ENCODE peak calls at places on chromosomes 11 and 22, in four cellular contexts. N is neural progenitor cell; B is cardiac fibroblast; S is CD8-positive, alpha-beta T cell. I is an unnamed sample.

GRCh38 chr22:37283393-37283937 is 1.2 kb downstream of the CYTH4 start:
- DNase-seq in N (no peak), B (no peak), S (peak), I (no peak)

GRCh38 chr11:15710593-15711260 is 596.0 kb downstream of the INSC start:
- DNase-seq in N (peak), B (no peak), S (no peak), I (no peak)

GRCh38 chr11:120108785-120109168 is 29.1 kb downstream of the TRIM29 start:
- DNase-seq in N (no peak), B (no peak), S (no peak), I (no peak)

GRCh38 chr11:117572129-117572528 is 224.9 kb downstream of the DSCAML1 start:
- DNase-seq in N (no peak), B (no peak), S (no peak), I (no peak)

GRCh38 chr11:124174001-124174400 is 9.1 kb upstream of the OR10D3 start:
- DNase-seq in N (peak), B (peak), S (no peak), I (peak)

GRCh38 chr22:44449683-44450425 is 48.2 kb downstream of the RTL6 start:
- DNase-seq in N (no peak), B (no peak), S (peak), I (no peak)

GRCh38 chr11:116336540-116336939 is 436.2 kb downstream of the BUD13 start:
- DNase-seq in N (no peak), B (no peak), S (no peak), I (no peak)

GRCh38 chr22:49979587-49980264 is 19.2 kb downstream of the PIM3 start:
- DNase-seq in N (peak), B (peak), S (no peak), I (peak)

GRCh38 chr11:5129457-5129877 is 8.7 kb downstream of the OR52A5 start:
- DNase-seq in N (no peak), B (peak), S (no peak), I (no peak)

GRCh38 chr11:48116437-48116836 is 100.2 kb upstream of the OR4B1 start:
- DNase-seq in N (no peak), B (no peak), S (no peak), I (no peak)

GRCh38 chr11:65851083-65851579 is 6.8 kb downstream of the CFL1 start:
- DNase-seq in N (peak), B (no peak), S (peak), I (no peak)

GRCh38 chr11:116488836-116489389 is 283.9 kb downstream of the BUD13 start:
- DNase-seq in N (no peak), B (no peak), S (no peak), I (no peak)

GRCh38 chr22:43852605-43853327 is 9.5 kb downstream of the SULT4A1 start:
- DNase-seq in N (no peak), B (no peak), S (no peak), I (peak)

GRCh38 chr22:47686594-47687363 is 924.3 kb downstream of the TBC1D22A start:
- DNase-seq in N (no peak), B (no peak), S (no peak), I (no peak)

GRCh38 chr11:130719516-130719915 is 196.8 kb downstream of the SNX19 start:
- DNase-seq in N (no peak), B (peak), S (no peak), I (no peak)

GRCh38 chr11:46808804-46809431 is 37.2 kb downstream of the CKAP5 start:
- DNase-seq in N (no peak), B (peak), S (no peak), I (no peak)

GRCh38 chr11:128359515-128359914 is 227.8 kb downstream of the ETS1 start:
- DNase-seq in N (no peak), B (peak), S (no peak), I (no peak)

GRCh38 chr11:28488336-28488735 is 380.1 kb downstream of the METTL15 start:
- DNase-seq in N (no peak), B (no peak), S (no peak), I (no peak)

GRCh38 chr11:60972182-60973030 is 926 bp downstream of the CD6 start:
- DNase-seq in N (no peak), B (no peak), S (no peak), I (no peak)

GRCh38 chr11:124864892-124865180 is 396 bp upstream of the ROBO3 start:
- DNase-seq in N (no peak), B (no peak), S (no peak), I (no peak)

GRCh38 chr11:8228206-8228605 is 35.5 kb downstream of the LMO1 start:
- DNase-seq in N (peak), B (no peak), S (no peak), I (no peak)

GRCh38 chr11:58028687-58029411 is 1.9 kb upstream of the OR6Q1 start:
- DNase-seq in N (no peak), B (peak), S (no peak), I (no peak)

GRCh38 chr11:45859661-45860140 is 12.4 kb downstream of the CRY2 start:
- DNase-seq in N (peak), B (peak), S (no peak), I (no peak)

GRCh38 chr22:44672632-44673031 is 29.4 kb upstream of the PRR5 start:
- DNase-seq in N (no peak), B (no peak), S (no peak), I (no peak)

GRCh38 chr11:92948116-92948515 is 21.3 kb upstream of the MTNR1B start:
- DNase-seq in N (no peak), B (no peak), S (no peak), I (no peak)

GRCh38 chr11:20388096-20389055 is 860 bp downstream of the PRMT3 start:
- DNase-seq in N (no peak), B (peak), S (no peak), I (no peak)

GRCh38 chr11:87092159-87092558 is 54.4 kb downstream of the TMEM135 start:
- DNase-seq in N (no peak), B (no peak), S (no peak), I (no peak)

GRCh38 chr22:48934446-48934845 is 893.2 kb downstream of the BRD1 start:
- DNase-seq in N (no peak), B (no peak), S (no peak), I (no peak)

DNA sequence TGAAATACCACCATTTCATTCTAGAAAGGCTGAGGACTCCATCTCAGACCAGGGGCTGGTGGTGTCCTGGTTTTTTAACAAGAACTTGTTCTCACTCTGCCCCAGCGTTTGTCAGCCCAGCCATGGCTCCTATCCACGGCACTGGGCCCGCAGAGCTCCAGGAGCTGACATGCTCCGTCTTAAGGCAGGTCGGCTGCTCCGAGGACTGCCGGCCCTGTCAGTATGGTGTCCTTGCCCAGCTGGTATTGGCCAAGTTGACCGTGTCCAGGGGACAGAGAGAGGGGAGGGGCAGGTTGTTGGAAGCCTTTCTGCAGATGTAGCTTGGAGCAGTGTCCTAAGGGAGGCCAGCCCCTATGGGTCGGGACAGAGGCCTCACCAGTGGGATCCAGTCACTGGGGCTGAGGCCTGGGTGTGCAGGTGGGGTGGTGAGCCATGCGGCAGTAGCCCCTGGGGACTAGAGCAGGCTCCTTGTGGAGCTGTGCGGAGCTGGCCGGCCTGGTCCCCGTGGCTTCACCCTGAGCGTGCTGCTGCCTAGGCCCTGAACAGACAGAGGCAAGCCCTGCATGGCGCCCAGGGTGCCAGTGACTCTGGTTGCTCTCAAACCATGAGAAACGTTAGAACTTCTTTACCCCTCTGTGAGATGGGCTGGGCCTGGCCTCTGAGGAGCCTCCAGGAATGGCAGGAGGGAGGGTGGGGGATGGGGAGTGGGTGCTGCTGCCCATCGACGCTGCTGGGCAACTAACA is 39.9 kb upstream of the KCNQ1OT1 start:
- DNase-seq in N (no peak), B (no peak), S (no peak), I (no peak)
- TF ChIP-seq CTCF in N (no peak), B (no peak), S (no peak), I (no peak)

DNA sequence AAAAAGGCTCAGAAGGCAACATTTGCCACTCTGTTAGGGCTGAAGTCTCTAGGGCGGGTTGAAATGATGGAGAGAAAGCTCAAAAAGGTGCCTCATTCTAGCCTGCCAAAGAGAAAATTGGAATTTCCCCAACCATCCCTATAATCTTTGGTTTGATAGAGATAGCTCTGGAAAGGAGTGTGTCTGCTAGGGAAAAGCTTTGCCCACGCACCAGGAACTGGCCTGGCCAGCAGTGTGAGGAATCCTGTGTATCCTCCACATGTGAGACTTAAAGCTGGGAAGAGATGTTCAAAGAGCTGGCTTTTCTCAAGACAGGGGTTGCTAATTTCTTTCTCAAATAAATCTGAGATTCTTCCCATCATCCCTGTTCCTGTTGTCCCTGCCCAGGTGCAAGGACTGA is 193.7 kb downstream of the OPCML start:
- DNase-seq in N (no peak), B (no peak), S (no peak), I (no peak)
- TF ChIP-seq CTCF in N (no peak), B (no peak), S (no peak), I (no peak)

DNA sequence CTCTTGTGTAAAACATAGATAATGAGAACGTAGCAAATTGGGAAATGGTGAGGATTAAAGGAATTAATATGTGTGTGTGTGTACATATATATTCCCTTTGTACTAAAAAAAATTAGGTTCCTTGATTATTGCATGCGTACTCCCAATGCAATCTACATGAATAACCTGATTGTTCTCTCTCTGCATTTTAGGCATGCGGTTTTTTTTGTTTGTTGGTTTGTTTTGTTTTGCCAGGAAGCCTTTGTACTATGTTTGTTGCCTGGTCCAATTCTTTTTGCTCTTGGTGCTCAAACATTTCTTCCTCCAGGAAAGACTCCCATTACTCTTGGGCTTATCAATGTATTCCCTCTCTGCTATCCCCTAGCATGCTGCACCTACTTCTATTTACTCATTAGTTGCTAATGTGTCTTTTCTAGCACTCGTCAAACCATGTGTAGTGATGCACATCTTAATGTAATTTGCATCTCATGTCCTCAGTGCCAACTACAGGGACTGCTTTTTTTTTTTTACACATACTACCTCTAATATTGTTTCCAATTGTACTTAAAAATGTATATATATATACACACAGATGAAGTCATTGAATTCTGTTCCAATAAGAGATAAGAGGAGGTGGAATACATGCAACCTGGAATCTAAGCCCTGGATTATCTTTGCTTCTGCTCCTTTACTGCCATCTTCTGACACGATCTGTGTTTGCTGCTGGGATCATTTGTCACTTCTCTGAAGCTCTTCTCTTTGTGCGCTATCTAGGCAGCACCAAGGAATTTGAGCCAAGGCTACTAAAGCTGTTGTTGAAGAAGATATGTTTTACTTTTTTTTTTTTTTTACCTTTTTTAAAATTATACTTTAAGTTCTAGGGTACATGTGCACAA is 197.2 kb upstream of the ANO3 start:
- DNase-seq in N (peak), B (peak), S (no peak), I (peak)
- TF ChIP-seq CTCF in N (peak), B (peak), S (no peak), I (no peak)

GRCh38 chr22:17171016-17171312 is 11.9 kb upstream of the HDHD5 start:
- DNase-seq in N (no peak), B (no peak), S (no peak), I (no peak)
- TF ChIP-seq CTCF in N (no peak), B (peak), S (no peak), I (no peak)

GRCh38 chr22:25193130-25193529 is 6.5 kb upstream of the CRYBB3 start:
- DNase-seq in N (no peak), B (no peak), S (no peak), I (no peak)

GRCh38 chr22:25197335-25197734 is 2.3 kb upstream of the CRYBB3 start:
- DNase-seq in N (no peak), B (no peak), S (no peak), I (no peak)

GRCh38 chr22:25196326-25196725 is 3.3 kb upstream of the CRYBB3 start:
- DNase-seq in N (no peak), B (no peak), S (no peak), I (no peak)

GRCh38 chr22:25193548-25193947 is 6.1 kb upstream of the CRYBB3 start:
- DNase-seq in N (peak), B (no peak), S (no peak), I (no peak)

GRCh38 chr22:25192406-25192805 is 7.3 kb upstream of the CRYBB3 start:
- DNase-seq in N (no peak), B (no peak), S (no peak), I (no peak)
- TF ChIP-seq CTCF in N (no peak), B (no peak), S (no peak), I (no peak)

DNA sequence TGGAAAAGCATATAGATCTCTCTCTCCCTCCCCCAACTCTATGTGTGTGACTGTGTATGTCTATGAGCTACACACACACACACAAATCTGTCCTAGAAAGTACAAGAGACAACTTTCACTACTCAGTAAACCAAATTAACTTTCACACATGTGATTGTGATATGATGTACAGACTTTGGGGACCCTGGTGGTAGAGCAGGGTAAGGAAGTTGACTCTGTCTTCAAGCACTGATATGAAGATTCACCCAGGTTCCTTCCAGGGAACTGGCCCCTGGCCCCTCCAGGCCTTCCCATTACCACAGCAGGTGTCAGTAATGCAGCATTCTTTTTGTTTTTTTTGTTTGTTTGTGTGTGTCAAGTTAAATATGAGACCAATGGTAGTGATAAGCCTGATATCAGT is 66.1 kb upstream of the PTH start:
- DNase-seq in N (no peak), B (no peak), S (no peak), I (no peak)
- TF ChIP-seq CTCF in N (no peak), B (no peak), S (no peak), I (no peak)

DNA sequence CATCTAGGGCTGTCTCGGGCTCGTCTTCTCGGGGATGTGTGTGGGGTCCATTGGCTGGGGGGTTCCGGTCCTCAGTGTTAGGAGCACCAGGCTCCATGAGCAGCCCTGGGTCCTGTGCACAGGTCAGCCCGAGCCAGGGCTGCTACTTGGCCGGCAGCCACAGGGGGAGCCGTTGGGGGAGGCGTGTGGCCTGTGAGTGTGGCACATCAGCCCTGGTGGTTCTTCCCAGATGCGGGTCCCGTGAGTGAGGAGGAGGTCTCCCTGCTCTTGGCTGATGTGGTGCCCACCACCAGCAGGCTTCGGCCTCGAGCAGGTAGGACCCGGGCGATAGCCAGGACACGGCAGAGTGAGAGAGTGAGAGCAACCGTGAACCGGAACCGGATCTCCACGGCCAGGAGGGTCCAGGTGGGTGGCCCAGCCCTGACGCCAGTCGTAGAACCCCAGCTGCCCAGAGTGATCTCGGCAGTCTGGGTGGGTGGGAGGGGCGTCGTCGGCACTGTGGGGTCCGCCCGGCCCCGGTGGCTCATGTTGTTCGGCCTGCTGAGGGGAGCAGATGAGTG is 18.5 kb downstream of the IRF7 start:
- DNase-seq in N (peak), B (no peak), S (no peak), I (peak)
- TF ChIP-seq CTCF in N (peak), B (peak), S (no peak), I (peak)

GRCh38 chr11:126523441-126523840 is 168.0 kb downstream of the ST3GAL4 start:
- DNase-seq in N (no peak), B (no peak), S (no peak), I (no peak)
- TF ChIP-seq CTCF in N (no peak), B (no peak), S (no peak), I (no peak)

DNA sequence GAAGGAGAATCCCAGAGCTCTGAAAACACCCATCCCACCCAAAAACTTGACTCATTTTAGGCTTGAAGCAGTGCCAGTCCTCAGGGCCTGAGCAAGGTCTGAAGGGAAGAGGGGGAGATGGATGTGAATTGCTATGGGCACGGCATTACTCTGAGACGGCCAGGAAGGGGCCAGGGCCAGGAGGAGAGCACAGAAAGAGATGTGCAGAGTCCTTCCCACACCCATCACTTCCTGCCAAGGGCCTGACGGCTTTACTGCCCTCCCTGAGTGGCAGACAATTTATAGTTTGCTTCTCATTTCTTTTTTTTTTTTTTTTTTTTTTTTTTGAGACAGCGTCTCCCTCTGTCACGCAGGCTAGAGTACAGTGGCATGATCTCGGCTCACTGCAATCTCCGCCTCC is 22.5 kb downstream of the TAB1 start:
- DNase-seq in N (no peak), B (no peak), S (no peak), I (no peak)
- TF ChIP-seq CTCF in N (no peak), B (no peak), S (no peak), I (no peak)

DNA sequence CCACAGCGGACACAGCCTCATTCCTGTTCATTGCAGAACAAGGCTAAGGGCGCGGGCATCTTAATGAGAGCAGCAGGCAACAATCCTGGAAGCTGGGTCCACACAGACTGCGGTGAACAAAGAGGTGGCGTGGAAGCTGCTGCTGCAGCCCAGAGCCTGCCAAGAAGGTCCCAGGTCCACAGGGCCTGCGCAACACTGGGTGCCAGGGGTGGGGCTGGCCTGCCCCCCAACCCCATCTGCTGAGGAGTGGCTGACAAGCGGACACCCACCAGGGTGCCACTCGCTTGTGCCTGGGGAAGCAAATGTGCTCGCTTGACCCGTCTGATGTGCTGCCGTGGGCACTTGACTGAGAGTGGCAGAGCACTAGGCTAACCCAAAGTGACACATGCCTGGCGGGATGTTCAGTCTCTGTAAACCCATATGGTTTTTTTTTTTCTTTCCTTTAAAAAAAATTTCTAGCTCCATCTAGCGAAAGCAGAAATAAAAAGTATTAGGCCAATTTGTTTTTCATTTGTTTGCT is 83.2 kb upstream of the PITPNB start:
- DNase-seq in N (no peak), B (no peak), S (no peak), I (no peak)
- TF ChIP-seq CTCF in N (no peak), B (no peak), S (no peak), I (no peak)

I was measured in endothelial cell.